ENCODE peak calls at places on chromosomes 3 and 15, in ten cellular contexts. J, L, Q, H, D, I, Y, R, X and V are unnamed samples.

GRCh38 chr3:186653079-186653710 is 12.6 kb upstream of the HRG start:
- DNase-seq in J (no peak), L (no peak), Q (no peak), H (no peak), D (no peak), I (no peak), Y (no peak), R (no peak), X (no peak), V (no peak)

GRCh38 chr3:33131328-33132018 is 17.7 kb downstream of the CRTAP start:
- DNase-seq in J (peak), L (peak), Q (no peak), H (peak), D (peak), I (peak), Y (peak), R (no peak), X (peak), V (no peak)

GRCh38 chr15:73624530-73624929 is 8.7 kb downstream of the NPTN start:
- DNase-seq in J (no peak), L (no peak), Q (no peak), H (no peak), D (no peak), I (no peak), Y (peak), R (no peak), X (no peak), V (no peak)

GRCh38 chr3:128195802-128196201 is 42.5 kb downstream of the EEFSEC start:
- DNase-seq in J (no peak), L (no peak), Q (no peak), H (no peak), D (no peak), I (no peak), Y (no peak), R (no peak), X (no peak), V (no peak)

GRCh38 chr3:45760878-45761711 is 35.2 kb downstream of the SLC6A20 start:
- DNase-seq in J (peak), L (peak), Q (no peak), H (peak), D (peak), I (peak), Y (peak), R (peak), X (peak), V (no peak)

GRCh38 chr3:157786216-157786615 is 283.0 kb upstream of the VEPH1 start:
- DNase-seq in J (peak), L (peak), Q (no peak), H (no peak), D (no peak), I (peak), Y (peak), R (peak), X (no peak), V (no peak)

GRCh38 chr3:29337565-29337964 is 56.7 kb downstream of the RBMS3 start:
- DNase-seq in J (no peak), L (no peak), Q (no peak), H (no peak), D (no peak), I (no peak), Y (no peak), R (no peak), X (no peak), V (no peak)

GRCh38 chr15:91866971-91867372 is 13.5 kb downstream of the SLCO3A1 start:
- DNase-seq in J (no peak), L (peak), Q (peak), H (no peak), D (no peak), I (peak), Y (peak), R (no peak), X (no peak), V (peak)

GRCh38 chr3:157920804-157921203 is 185.4 kb downstream of the SHOX2 start:
- DNase-seq in J (no peak), L (no peak), Q (no peak), H (no peak), D (peak), I (no peak), Y (peak), R (no peak), X (no peak), V (no peak)

GRCh38 chr15:35963316-35963715 is 417.4 kb upstream of the DPH6 start:
- DNase-seq in J (no peak), L (peak), Q (no peak), H (no peak), D (no peak), I (peak), Y (peak), R (no peak), X (no peak), V (no peak)
- H3K4me3 ChIP-seq in J (no peak), L (no peak), Q (no peak), H (no peak), D (no peak), I (no peak), Y (no peak), R (no peak), X (no peak), V (no peak)

GRCh38 chr3:94294806-94295205 is 231.9 kb downstream of the NSUN3 start:
- DNase-seq in J (no peak), L (no peak), Q (no peak), H (no peak), D (no peak), I (no peak), Y (no peak), R (no peak), X (no peak), V (no peak)

GRCh38 chr3:94285874-94286273 is 223.0 kb downstream of the NSUN3 start:
- DNase-seq in J (peak), L (peak), Q (no peak), H (peak), D (no peak), I (peak), Y (peak), R (no peak), X (no peak), V (no peak)

GRCh38 chr3:94292151-94292550 is 229.3 kb downstream of the NSUN3 start:
- DNase-seq in J (no peak), L (no peak), Q (no peak), H (no peak), D (no peak), I (no peak), Y (no peak), R (no peak), X (no peak), V (no peak)

GRCh38 chr3:94293793-94294195 is 230.9 kb downstream of the NSUN3 start:
- DNase-seq in J (no peak), L (peak), Q (no peak), H (no peak), D (no peak), I (no peak), Y (no peak), R (no peak), X (no peak), V (no peak)

GRCh38 chr3:94291686-94292085 is 228.8 kb downstream of the NSUN3 start:
- DNase-seq in J (no peak), L (no peak), Q (no peak), H (no peak), D (no peak), I (no peak), Y (no peak), R (no peak), X (no peak), V (no peak)
- H3K4me3 ChIP-seq in J (no peak), L (no peak), Q (no peak), H (no peak), D (no peak), I (no peak), Y (no peak), R (no peak), X (no peak), V (no peak)

GRCh38 chr15:85444329-85444605 is 63.9 kb downstream of the AKAP13 start:
- DNase-seq in J (no peak), L (no peak), Q (no peak), H (no peak), D (no peak), I (no peak), Y (no peak), R (no peak), X (no peak), V (no peak)
- H3K4me3 ChIP-seq in J (no peak), L (no peak), Q (no peak), H (no peak), D (no peak), I (no peak), Y (no peak), R (no peak), X (no peak), V (no peak)

DNA sequence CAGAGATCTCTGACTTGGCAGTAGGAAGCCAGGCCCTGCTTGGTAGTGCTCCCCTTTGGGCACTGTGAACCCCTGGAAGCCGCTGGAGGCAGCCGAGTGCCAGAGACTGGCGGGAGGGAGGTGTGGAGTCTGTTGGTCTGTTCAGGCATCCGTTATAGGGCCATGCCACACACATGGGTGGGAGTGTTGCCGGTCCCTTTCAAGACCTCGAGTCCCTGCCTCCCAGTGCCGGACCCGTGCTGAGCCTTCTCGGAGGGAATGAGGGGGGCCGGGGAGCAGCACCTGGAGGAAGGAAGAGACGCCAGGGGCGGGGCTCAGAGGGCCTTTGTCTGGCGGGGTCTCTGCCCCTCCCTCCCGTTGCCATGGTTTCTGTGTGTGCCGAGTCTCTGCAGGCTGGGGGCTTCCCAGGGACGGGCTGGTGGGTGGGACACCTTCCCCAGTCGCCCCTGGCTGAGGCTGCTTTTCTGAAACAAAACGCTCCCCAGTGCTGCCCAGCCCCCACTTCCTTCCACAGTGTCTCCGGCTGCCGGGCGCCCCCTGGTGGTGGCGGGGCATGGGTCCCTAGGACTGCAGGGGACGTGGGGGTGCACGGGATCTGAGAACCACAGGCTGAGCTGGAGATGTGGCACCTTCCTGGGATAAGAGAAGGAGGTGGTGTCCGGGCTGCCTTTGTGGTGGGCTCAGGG is 10.0 kb downstream of the GNAI2 start:
- DNase-seq in J (peak), L (peak), Q (peak), H (peak), D (peak), I (peak), Y (peak), R (peak), X (peak), V (peak)
- H3K4me3 ChIP-seq in J (peak), L (peak), Q (peak), H (peak), D (peak), I (peak), Y (peak), R (peak), X (peak), V (peak)

DNA sequence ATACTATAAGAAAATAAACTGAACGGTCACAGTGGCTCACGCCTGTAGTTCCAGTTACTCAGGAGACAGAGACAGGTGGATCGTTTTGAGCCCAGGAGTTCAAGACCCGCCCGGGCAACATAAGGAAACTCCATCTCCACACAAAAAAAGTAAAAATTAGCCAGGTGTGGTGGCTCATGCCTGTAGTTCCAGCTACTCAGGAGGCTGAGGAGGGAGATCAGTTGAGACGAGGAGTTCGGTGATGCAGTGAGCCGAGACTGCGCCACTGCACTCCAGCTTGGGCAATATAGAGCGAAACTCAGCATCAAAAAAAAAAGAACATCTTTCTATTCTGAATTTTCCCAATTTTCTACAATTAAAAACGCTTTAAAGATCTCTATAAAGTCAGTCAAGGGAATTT is 1.0 kb upstream of the SEC62 start:
- DNase-seq in J (no peak), L (no peak), Q (no peak), H (no peak), D (no peak), I (no peak), Y (no peak), R (no peak), X (no peak), V (no peak)
- H3K4me3 ChIP-seq in J (no peak), L (no peak), Q (no peak), H (peak), D (peak), I (no peak), Y (no peak), R (no peak), X (peak), V (peak)

DNA sequence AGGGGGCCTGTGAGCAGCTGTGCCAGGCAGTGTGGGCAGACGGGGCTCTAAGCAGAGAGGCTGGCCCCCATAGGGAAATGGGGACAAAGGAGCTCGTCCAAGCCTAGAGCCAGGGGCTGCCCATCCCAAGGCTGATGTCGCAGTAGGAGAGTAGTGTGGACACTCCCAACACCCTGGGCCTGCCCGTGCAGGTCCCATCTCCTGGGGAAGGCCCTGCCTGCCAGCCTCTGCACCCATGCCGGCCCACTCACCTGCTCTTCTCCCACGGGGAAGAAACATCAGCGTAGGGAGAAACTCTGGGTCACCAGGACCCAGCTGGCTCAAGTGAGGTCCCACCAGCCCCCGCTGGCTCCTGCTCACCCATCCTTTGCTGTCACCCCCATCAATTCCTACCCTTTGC is 10.7 kb upstream of the DUSP7 start:
- DNase-seq in J (no peak), L (no peak), Q (no peak), H (no peak), D (no peak), I (no peak), Y (no peak), R (no peak), X (no peak), V (no peak)
- H3K4me3 ChIP-seq in J (no peak), L (no peak), Q (no peak), H (no peak), D (no peak), I (no peak), Y (no peak), R (no peak), X (no peak), V (no peak)

GRCh38 chr3:170057550-170057949 is 19.8 kb downstream of the GPR160 start:
- DNase-seq in J (no peak), L (no peak), Q (no peak), H (no peak), D (no peak), I (no peak), Y (no peak), R (no peak), X (no peak), V (no peak)
- H3K4me3 ChIP-seq in J (no peak), L (no peak), Q (no peak), H (no peak), D (no peak), I (no peak), Y (no peak), R (no peak), X (peak), V (no peak)

DNA sequence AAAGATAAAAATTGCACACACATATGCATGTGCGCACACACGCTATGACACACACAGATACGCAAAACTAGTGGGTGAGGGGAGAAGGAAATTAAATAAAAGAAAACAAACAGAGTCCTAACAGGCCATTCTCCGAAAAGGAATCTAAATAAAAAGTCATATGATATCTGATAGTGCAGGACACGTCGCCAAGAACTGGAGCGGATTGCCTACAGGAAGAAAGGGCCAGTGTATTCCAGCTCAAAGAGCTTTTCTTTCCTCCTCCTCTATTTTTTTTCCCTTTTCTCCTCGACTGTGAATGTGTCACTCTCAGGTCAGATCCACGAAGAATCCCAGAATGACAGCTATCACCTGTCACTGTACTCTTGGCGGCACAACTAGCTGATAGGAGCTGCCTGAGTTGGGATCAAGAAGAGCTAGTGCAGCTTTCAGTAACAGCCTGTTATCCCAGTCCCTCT is 157.8 kb downstream of the TIGIT start:
- DNase-seq in J (peak), L (peak), Q (peak), H (no peak), D (no peak), I (peak), Y (no peak), R (no peak), X (no peak), V (no peak)
- H3K4me3 ChIP-seq in J (no peak), L (no peak), Q (peak), H (no peak), D (no peak), I (peak), Y (peak), R (no peak), X (no peak), V (peak)